ENCODE peak calls at places on chromosome 15, in eight cellular contexts. W, O, M, Z, F, R, D and X are unnamed samples. For H3K9me3 and H3K4me1, the result is how much of the 10 kb centered on the place peaks cover.

GRCh38 chr15:57792729-57793449 is 86.4 kb downstream of the POLR2M start:
- DNase-seq in Z (no peak), F (no peak), R (no peak), D (peak), W (no peak), M (no peak), O (no peak), X (no peak)

GRCh38 chr15:90064931-90065681 is 37.2 kb downstream of the IDH2 start:
- DNase-seq in O (no peak), F (peak), R (peak), Z (peak), M (no peak), W (no peak), D (no peak), X (no peak)

GRCh38 chr15:59312199-59312598 is 60.5 kb downstream of the MYO1E start:
- DNase-seq in R (no peak), Z (no peak), O (no peak), W (no peak), F (no peak), D (no peak), M (no peak), X (no peak)

GRCh38 chr15:79007066-79007465 is 62.2 kb upstream of the CTSH start:
- DNase-seq in M (peak), O (no peak), R (peak), F (peak), Z (no peak), W (peak), D (peak), X (peak)

GRCh38 chr15:77985031-77985930 is 92.2 kb downstream of the TBC1D2B start:
- DNase-seq in Z (peak), W (no peak), M (no peak), O (no peak), F (no peak), R (no peak), D (no peak), X (no peak)

GRCh38 chr15:40308844-40309189 is 1.1 kb upstream of the PLCB2 start:
- DNase-seq in W (no peak), Z (peak), F (no peak), M (no peak), D (peak), O (no peak), R (no peak), X (no peak)

GRCh38 chr15:40511093-40511471 is 40.3 kb downstream of the CHST14 start:
- DNase-seq in W (no peak), R (no peak), F (no peak), D (peak), M (no peak), O (no peak), Z (no peak), X (no peak)

GRCh38 chr15:29130461-29130860 is 139.2 kb downstream of the NSMCE3 start:
- DNase-seq in O (no peak), Z (no peak), R (peak), D (no peak), W (no peak), F (no peak), M (no peak), X (no peak)

GRCh38 chr15:85800460-85801123 is 5.9 kb upstream of the KLHL25 start:
- DNase-seq in O (no peak), M (peak), F (peak), D (peak), Z (peak), R (no peak), W (no peak), X (peak)

GRCh38 chr15:44157679-44158078 is 37.4 kb downstream of the FRMD5 start:
- DNase-seq in R (no peak), M (peak), W (peak), Z (no peak), O (no peak), F (no peak), D (no peak), X (no peak)

GRCh38 chr15:78072080-78072892 is 5.2 kb downstream of the TBC1D2B start:
- DNase-seq in M (no peak), R (peak), D (peak), W (peak), F (no peak), Z (no peak), O (peak), X (no peak)

GRCh38 chr15:33994005-33994615 is 25.8 kb downstream of the CHRM5 start:
- DNase-seq in O (no peak), M (peak), W (peak), D (no peak), F (no peak), R (peak), Z (no peak), X (peak)

GRCh38 chr15:22895465-22896190 is 57.2 kb downstream of the NIPA2 start:
- DNase-seq in D (peak), F (no peak), R (no peak), O (no peak), M (peak), Z (no peak), W (no peak), X (no peak)

GRCh38 chr15:57184502-57184901 is 191.8 kb upstream of the CGNL1 start:
- DNase-seq in W (no peak), M (no peak), R (no peak), O (no peak), Z (no peak), D (no peak), F (no peak), X (no peak)

GRCh38 chr15:39301589-39301999 is 279.3 kb upstream of the THBS1 start:
- DNase-seq in W (no peak), M (no peak), Z (no peak), O (peak), D (no peak), R (no peak), F (no peak), X (no peak)

GRCh38 chr15:66851226-66852063 is 149.4 kb downstream of the SMAD6 start:
- DNase-seq in F (peak), O (peak), M (peak), W (peak), Z (peak), R (peak), D (peak), X (peak)

GRCh38 chr15:40937762-40938529 is 8.8 kb downstream of the DLL4 start:
- DNase-seq in M (peak), W (no peak), O (no peak), R (no peak), F (no peak), Z (no peak), D (peak), X (no peak)

GRCh38 chr15:80588801-80589200 is 106.3 kb upstream of the ABHD17C start:
- DNase-seq in M (no peak), O (no peak), W (no peak), Z (no peak), R (no peak), D (no peak), F (no peak), X (no peak)

GRCh38 chr15:22873204-22873701 is 34.8 kb downstream of the NIPA2 start:
- DNase-seq in R (no peak), M (no peak), O (no peak), F (no peak), Z (no peak), W (peak), D (no peak), X (no peak)

GRCh38 chr15:59522988-59523461 is 85.0 kb downstream of the FAM81A start:
- DNase-seq in Z (no peak), M (no peak), W (no peak), F (no peak), R (no peak), D (no peak), O (no peak), X (no peak)

GRCh38 chr15:61195116-61196002 is 33.7 kb downstream of the RORA start:
- DNase-seq in R (peak), M (peak), D (no peak), Z (no peak), F (no peak), W (peak), O (no peak), X (peak)

GRCh38 chr15:84886211-84886983 is 1.9 kb downstream of the SLC28A1 start:
- DNase-seq in R (no peak), D (no peak), F (no peak), M (no peak), Z (no peak), O (no peak), W (no peak), X (no peak)

GRCh38 chr15:78726870-78727551 is 84.3 kb downstream of the ADAMTS7 start:
- DNase-seq in F (no peak), M (peak), W (peak), R (peak), D (peak), Z (no peak), O (no peak), X (peak)

GRCh38 chr15:33068531-33068990 is 126.0 kb downstream of the FMN1 start:
- DNase-seq in D (peak), M (no peak), Z (peak), F (peak), R (no peak), O (no peak), W (peak), X (no peak)

GRCh38 chr15:37101634-37102314 is 1.4 kb upstream of the MEIS2 start:
- DNase-seq in M (peak), Z (peak), R (peak), O (peak), W (peak), F (peak), D (peak), X (peak)

GRCh38 chr15:40389824-40390595 is 7.5 kb downstream of the KNSTRN start:
- DNase-seq in R (no peak), W (no peak), M (no peak), D (no peak), O (no peak), F (no peak), Z (no peak), X (no peak)

GRCh38 chr15:40988157-40988556 is 34.9 kb downstream of the CHAC1 start:
- DNase-seq in R (no peak), D (no peak), O (no peak), W (no peak), F (no peak), Z (no peak), M (no peak), X (no peak)

DNA sequence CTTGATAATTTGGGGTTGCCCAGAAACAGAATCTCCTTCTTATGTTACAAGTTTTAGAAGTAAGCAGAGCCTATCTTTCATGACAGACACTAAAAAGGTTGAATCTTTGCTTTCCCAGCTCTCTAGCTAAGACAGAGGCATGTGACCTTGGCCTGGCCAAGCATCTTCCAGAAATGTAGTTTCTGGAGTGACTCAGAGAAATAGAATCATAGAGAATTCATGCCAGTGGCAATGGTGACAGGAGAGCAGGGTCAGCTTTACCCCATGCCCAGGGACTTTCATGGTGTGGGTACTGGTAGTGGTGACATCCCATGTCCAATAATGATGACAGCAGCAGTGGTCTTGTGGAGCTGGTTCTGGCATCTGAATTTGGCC is 4.0 kb upstream of the PARP6 start:
- DNase-seq in W (no peak), R (no peak), D (no peak), M (no peak), O (no peak), F (no peak), Z (no peak), X (no peak)
- H3K9me3 ChIP-seq in W (under half), R (under half), D (under half), M (under half), O (under half), F (under half), Z (under half), X (under half)

DNA sequence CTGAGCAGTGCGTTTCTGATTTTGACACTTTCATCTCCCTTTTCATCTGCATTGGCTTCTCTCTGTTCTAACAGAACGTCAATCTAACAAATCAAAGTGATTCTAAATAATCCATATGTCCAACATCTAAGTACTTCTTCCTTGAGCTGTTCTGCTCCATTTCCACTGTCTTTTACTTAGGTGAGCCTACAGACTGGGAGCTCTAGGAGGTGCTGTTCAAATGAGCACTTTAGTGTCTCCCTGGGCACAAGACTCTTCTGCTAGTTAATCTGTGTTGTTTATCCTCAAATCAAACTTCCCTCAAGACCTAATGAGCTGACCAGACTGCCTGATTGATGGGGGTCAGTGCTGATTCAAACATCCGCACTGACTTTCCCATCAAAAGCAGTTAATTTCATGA is 408.1 kb downstream of the WDR72 start:
- DNase-seq in R (no peak), O (no peak), W (no peak), M (peak), D (no peak), F (no peak), Z (no peak), X (no peak)
- TF ChIP-seq CTCF in R (no peak), O (no peak), W (no peak), M (no peak), D (no peak), F (no peak), Z (no peak), X (no peak)

DNA sequence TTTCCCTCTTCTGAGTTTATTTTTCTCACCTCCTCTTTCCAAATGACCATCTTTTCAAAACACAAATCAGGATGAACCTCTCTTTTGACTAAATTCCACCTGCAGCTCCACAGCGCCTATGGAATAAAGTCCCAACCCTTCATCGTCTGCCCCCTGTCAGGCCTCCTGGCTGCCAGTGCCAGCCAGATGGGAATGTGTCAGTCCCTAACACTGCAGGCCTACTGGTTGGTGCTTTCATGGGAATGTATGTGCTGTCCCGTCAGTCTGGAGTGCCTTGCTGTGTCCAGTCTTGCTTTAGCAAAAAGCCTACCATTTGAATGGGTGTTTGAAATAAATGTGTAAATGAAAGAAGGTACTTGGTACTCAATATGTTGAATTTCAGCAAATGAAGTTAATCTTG is 310.1 kb downstream of the THSD4 start:
- DNase-seq in D (no peak), W (no peak), F (no peak), O (no peak), R (no peak), Z (no peak), M (no peak), X (no peak)
- H3K4me1 ChIP-seq in D (under half), W (under half), F (under half), O (under half), R (under half), Z (under half), M (under half), X (under half)

GRCh38 chr15:25094519-25094918 is 139.7 kb downstream of the SNRPN start:
- DNase-seq in W (no peak), D (no peak), M (no peak), Z (no peak), F (no peak), O (no peak), R (no peak), X (no peak)

GRCh38 chr15:25091421-25092158 is 136.8 kb downstream of the SNRPN start:
- DNase-seq in F (no peak), Z (no peak), R (no peak), W (no peak), D (no peak), M (no peak), O (no peak), X (no peak)

GRCh38 chr15:25093455-25094029 is 138.8 kb downstream of the SNRPN start:
- DNase-seq in O (no peak), F (no peak), Z (no peak), R (no peak), W (no peak), M (no peak), D (no peak), X (no peak)

GRCh38 chr15:25094066-25094465 is 139.3 kb downstream of the SNRPN start:
- DNase-seq in W (no peak), M (no peak), D (no peak), F (no peak), Z (no peak), O (no peak), R (no peak), X (no peak)

GRCh38 chr15:25092661-25093060 is 137.9 kb downstream of the SNRPN start:
- DNase-seq in D (no peak), W (no peak), M (no peak), F (no peak), R (no peak), O (no peak), Z (no peak), X (no peak)
- H3K9me3 ChIP-seq in D (half or more), W (under half), M (under half), F (half or more), R (under half), O (under half), Z (half or more), X (under half)

DNA sequence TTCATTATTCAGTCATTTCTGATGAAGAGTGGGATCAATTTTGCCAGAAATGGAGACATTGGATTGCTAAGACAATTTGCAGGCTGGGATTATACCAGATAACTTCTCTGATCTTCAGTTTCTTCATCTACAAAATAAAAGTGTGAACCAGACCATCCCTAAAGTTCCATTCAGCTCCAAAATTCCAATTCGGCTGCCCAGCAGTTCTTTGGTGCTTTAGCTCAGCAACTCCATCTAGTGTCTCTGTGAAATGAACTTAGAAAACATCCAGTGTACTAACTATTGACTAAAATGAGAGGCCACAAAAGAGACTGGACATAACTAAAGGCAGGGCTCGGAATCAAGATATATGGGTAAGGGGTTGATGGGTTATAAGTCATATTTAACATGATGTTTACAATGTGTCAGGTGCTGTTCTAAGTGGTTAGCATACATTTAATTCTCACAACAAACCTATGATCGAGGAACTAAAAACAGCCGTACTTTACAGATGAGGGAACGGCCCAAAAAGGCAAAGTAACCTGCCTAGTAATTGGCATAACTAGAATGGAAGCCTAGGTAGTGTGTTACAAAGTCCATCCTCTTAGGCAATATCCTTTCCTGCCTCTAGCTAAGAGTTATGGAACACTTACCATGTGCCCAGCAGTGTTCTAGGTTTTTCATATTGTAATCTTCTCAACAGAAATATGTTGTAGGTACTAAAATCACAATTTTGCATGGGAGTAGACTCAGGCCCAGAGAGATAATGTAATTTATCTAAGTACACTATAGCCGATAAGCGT is 17.0 kb downstream of the THAP10 start:
- DNase-seq in W (peak), M (no peak), F (no peak), R (peak), O (no peak), D (no peak), Z (no peak), X (no peak)
- TF ChIP-seq CTCF in W (peak), M (peak), F (peak), R (peak), O (peak), D (peak), Z (peak), X (peak)

GRCh38 chr15:69081310-69082004 is 67.0 kb downstream of the NOX5 start:
- DNase-seq in O (peak), F (peak), D (no peak), Z (no peak), M (no peak), W (peak), R (no peak), X (peak)

GRCh38 chr15:69082041-69082502 is 67.6 kb downstream of the NOX5 start:
- DNase-seq in O (peak), M (no peak), W (peak), R (no peak), F (no peak), Z (no peak), D (no peak), X (no peak)

GRCh38 chr15:69080958-69081248 is 66.4 kb downstream of the NOX5 start:
- DNase-seq in M (no peak), D (no peak), R (no peak), O (no peak), W (no peak), F (no peak), Z (no peak), X (no peak)

GRCh38 chr15:69084404-69085030 is 70.0 kb downstream of the NOX5 start:
- DNase-seq in D (no peak), R (no peak), Z (no peak), M (no peak), F (no peak), W (peak), O (no peak), X (no peak)

DNA sequence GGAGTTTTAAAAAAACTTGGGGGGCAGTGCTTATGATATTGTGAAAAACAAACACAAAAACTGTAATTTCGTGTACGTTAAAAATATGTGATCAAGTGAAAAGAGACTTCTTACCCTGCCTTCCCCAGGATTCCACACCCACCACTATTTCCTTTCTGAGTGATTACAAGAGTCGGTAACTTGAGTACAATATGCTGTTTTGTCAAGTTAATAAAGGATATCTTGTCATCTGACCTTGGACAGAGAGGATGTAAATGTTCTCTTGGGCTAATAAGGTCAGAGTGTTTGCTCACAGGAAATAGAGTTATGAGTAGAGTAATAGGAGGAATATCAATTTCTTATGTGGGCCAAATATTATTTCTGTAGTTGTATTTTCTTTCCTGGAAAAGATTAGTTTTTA is 68.1 kb downstream of the NOX5 start:
- DNase-seq in W (peak), R (no peak), M (no peak), Z (no peak), D (no peak), F (no peak), O (no peak), X (no peak)
- H3K4me1 ChIP-seq in W (half or more), R (under half), M (under half), Z (under half), D (under half), F (half or more), O (under half), X (under half)